ENCODE peak calls at places on chromosomes 13 and 19, in eight cellular contexts. A, G, U, Q, P, C, V and W are unnamed samples. For H3K27me3, the result is how much of the 10 kb centered on the place peaks cover.

GRCh38 chr19:3981373-3981735 is 3.9 kb downstream of the EEF2 start:
- DNase-seq in A (no peak), G (no peak), U (no peak), Q (no peak), P (peak), C (no peak), V (no peak), W (no peak)

GRCh38 chr19:48635966-48636858 is 967 bp downstream of the DBP start:
- DNase-seq in A (no peak), G (peak), U (no peak), Q (no peak), P (no peak), C (no peak), V (no peak), W (no peak)

GRCh38 chr13:47213057-47213456 is 316.2 kb upstream of the HTR2A start:
- DNase-seq in A (no peak), G (no peak), U (no peak), Q (no peak), P (no peak), C (no peak), V (peak), W (no peak)

GRCh38 chr13:98083507-98083906 is 59.4 kb upstream of the FARP1 start:
- DNase-seq in A (no peak), G (no peak), U (no peak), Q (no peak), P (no peak), C (no peak), V (peak), W (no peak)

GRCh38 chr19:7515471-7516226 is at the start of gene ZNF358:
- DNase-seq in A (peak), G (no peak), U (peak), Q (no peak), P (peak), C (peak), V (peak), W (no peak)

GRCh38 chr13:105972811-105973590 is 562.5 kb downstream of the EFNB2 start:
- DNase-seq in A (no peak), G (no peak), U (no peak), Q (no peak), P (no peak), C (no peak), V (no peak), W (no peak)

GRCh38 chr13:77698211-77699058 is 948 bp downstream of the SLAIN1 start:
- DNase-seq in A (no peak), G (no peak), U (peak), Q (peak), P (no peak), C (peak), V (no peak), W (no peak)

GRCh38 chr19:4730740-4731171 is 7.1 kb upstream of the DPP9 start:
- DNase-seq in A (no peak), G (no peak), U (peak), Q (peak), P (no peak), C (no peak), V (no peak), W (peak)

GRCh38 chr19:58559275-58560006 is 1.0 kb upstream of the UBE2M start:
- DNase-seq in A (peak), G (no peak), U (peak), Q (no peak), P (peak), C (peak), V (peak), W (peak)

GRCh38 chr19:6402834-6403608 is 10.1 kb upstream of the GTF2F1 start:
- DNase-seq in A (no peak), G (no peak), U (no peak), Q (no peak), P (no peak), C (peak), V (peak), W (no peak)

GRCh38 chr19:34351382-34351802 is 13.6 kb upstream of the GPI start:
- DNase-seq in A (no peak), G (no peak), U (peak), Q (no peak), P (no peak), C (peak), V (no peak), W (no peak)

GRCh38 chr19:40806385-40807146 is 7.6 kb downstream of the EGLN2 start:
- DNase-seq in A (peak), G (no peak), U (peak), Q (peak), P (peak), C (peak), V (peak), W (peak)

GRCh38 chr13:28707629-28708427 is 10.9 kb downstream of the SLC46A3 start:
- DNase-seq in A (no peak), G (peak), U (no peak), Q (no peak), P (no peak), C (peak), V (peak), W (no peak)

GRCh38 chr19:18633321-18633720 is 3.5 kb upstream of the KLHL26 start:
- DNase-seq in A (no peak), G (no peak), U (no peak), Q (no peak), P (no peak), C (peak), V (no peak), W (no peak)

GRCh38 chr13:48210178-48210577 is 22.8 kb upstream of the ITM2B start:
- DNase-seq in A (no peak), G (peak), U (no peak), Q (no peak), P (no peak), C (no peak), V (peak), W (no peak)

GRCh38 chr13:112703935-112704633 is 14.2 kb downstream of the ATP11A start:
- DNase-seq in A (no peak), G (no peak), U (no peak), Q (no peak), P (no peak), C (no peak), V (no peak), W (no peak)

GRCh38 chr13:48070942-48071341 is 24.0 kb downstream of the MED4 start:
- DNase-seq in A (no peak), G (no peak), U (no peak), Q (no peak), P (no peak), C (no peak), V (no peak), W (no peak)

GRCh38 chr13:113907637-113908617 is 44.1 kb upstream of the GAS6 start:
- DNase-seq in A (no peak), G (no peak), U (no peak), Q (no peak), P (peak), C (no peak), V (peak), W (no peak)

GRCh38 chr19:947090-947706 is 21.4 kb downstream of the ARID3A start:
- DNase-seq in A (no peak), G (no peak), U (no peak), Q (no peak), P (no peak), C (no peak), V (no peak), W (no peak)

GRCh38 chr19:950352-951066 is 24.7 kb downstream of the ARID3A start:
- DNase-seq in A (no peak), G (no peak), U (no peak), Q (no peak), P (no peak), C (no peak), V (no peak), W (no peak)

GRCh38 chr19:945401-946252 is 19.8 kb downstream of the ARID3A start:
- DNase-seq in A (no peak), G (no peak), U (no peak), Q (no peak), P (no peak), C (no peak), V (no peak), W (no peak)

GRCh38 chr19:948842-949496 is 23.1 kb downstream of the ARID3A start:
- DNase-seq in A (no peak), G (no peak), U (no peak), Q (no peak), P (no peak), C (no peak), V (no peak), W (no peak)

DNA sequence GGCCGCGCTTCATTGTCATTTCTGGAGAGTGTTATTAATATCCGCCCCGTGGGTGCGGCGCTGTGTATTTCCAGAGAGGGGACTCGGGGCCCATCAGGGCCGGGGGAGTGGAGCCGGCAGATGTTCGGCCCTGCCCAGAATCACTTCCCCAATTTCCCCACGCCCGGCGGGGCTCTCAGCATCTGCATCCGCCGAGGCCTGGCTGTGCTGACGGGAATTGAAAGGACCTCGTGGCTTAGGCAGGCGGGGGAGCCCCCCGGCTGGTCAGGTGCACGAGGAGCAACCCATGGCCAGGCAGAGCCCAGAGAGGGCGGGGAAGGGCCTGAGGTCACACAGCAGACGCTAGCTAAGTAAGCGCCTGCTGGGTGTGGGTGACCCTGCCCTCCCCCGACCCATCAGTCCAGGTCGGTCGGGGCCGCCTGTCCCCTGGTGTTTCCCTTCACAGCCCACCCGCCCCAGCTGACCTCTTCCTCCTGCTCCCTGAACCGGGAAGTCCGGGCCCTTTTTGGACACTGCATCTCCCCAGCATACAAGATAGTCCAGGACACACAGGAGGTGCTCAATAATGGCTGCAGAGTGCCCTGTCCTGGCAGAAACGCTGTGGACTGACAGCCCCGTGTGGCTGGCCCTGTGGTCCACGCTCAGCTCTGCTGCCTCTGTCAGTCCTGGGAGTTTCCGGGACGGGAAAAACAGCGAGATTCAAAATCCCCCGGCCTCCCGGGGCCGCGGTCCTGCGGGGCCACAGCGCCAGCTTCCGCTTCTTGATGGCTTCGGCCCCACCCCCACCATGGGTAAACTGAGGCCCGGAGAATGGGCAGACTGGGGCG is 22.1 kb downstream of the ARID3A start:
- DNase-seq in A (peak), G (no peak), U (no peak), Q (no peak), P (no peak), C (peak), V (no peak), W (no peak)
- H3K4me3 ChIP-seq in A (no peak), G (no peak), U (no peak), Q (no peak), P (no peak), C (no peak), V (no peak), W (no peak)

GRCh38 chr13:33554919-33555791 is 262.8 kb upstream of the RFC3 start:
- DNase-seq in A (no peak), G (no peak), U (no peak), Q (no peak), P (no peak), C (no peak), V (no peak), W (no peak)
- H3K27ac ChIP-seq in A (no peak), G (no peak), U (no peak), Q (no peak), P (no peak), C (no peak), V (no peak), W (no peak)

GRCh38 chr19:51026554-51026831 is at the start of gene KLK11:
- DNase-seq in A (no peak), G (peak), U (no peak), Q (no peak), P (no peak), C (peak), V (no peak), W (no peak)
- H3K27me3 ChIP-seq in A (under half), G (under half), U (under half), Q (under half), P (under half), C (under half), V (under half), W (under half)

GRCh38 chr13:20960663-20961309 is 58.2 kb upstream of the XPO4 start:
- DNase-seq in A (no peak), G (no peak), U (no peak), Q (no peak), P (no peak), C (no peak), V (no peak), W (no peak)
- H3K4me3 ChIP-seq in A (no peak), G (no peak), U (no peak), Q (no peak), P (no peak), C (no peak), V (no peak), W (no peak)

GRCh38 chr19:50300051-50300450 is 29.1 kb downstream of the KCNC3 start:
- DNase-seq in A (no peak), G (no peak), U (no peak), Q (no peak), P (no peak), C (no peak), V (no peak), W (no peak)
- H3K27ac ChIP-seq in A (no peak), G (no peak), U (no peak), Q (no peak), P (no peak), C (no peak), V (no peak), W (no peak)

GRCh38 chr19:47433121-47433520 is 13.8 kb upstream of the MEIS3 start:
- DNase-seq in A (no peak), G (no peak), U (no peak), Q (no peak), P (no peak), C (no peak), V (no peak), W (no peak)
- H3K27me3 ChIP-seq in A (half or more), G (under half), U (under half), Q (under half), P (under half), C (under half), V (under half), W (under half)

GRCh38 chr13:102401305-102401704 is 543 bp downstream of the FGF14 start:
- DNase-seq in A (no peak), G (no peak), U (no peak), Q (no peak), P (no peak), C (no peak), V (peak), W (no peak)
- H3K4me3 ChIP-seq in A (peak), G (no peak), U (no peak), Q (no peak), P (peak), C (peak), V (peak), W (no peak)

DNA sequence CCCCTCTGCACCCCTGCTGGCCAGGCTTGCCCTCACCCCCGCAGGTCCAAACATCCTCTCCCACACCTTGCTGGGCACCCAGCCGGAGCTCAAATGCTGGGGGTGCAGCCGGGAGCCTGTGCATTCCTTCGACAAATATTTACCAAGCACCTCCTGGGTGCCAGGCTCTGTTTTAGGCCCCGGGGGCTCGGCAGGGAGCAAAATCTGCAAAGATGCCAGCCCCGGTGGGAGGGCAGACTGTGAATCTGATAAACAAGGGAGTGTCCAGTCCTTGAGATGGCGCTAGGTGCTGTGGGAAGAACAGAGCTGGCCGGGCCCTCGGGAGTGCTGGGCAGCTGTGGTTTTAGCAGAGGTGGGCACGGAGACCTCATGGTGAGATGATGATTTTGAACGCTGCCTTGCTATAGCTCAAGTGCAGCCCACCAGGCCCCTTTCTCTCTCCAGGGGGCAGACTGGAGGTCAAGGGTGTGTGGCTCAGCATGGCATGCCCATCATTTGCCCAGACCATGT is 10.6 kb downstream of the NFIX start:
- DNase-seq in A (no peak), G (no peak), U (no peak), Q (no peak), P (no peak), C (no peak), V (no peak), W (no peak)
- H3K27ac ChIP-seq in A (peak), G (no peak), U (no peak), Q (no peak), P (peak), C (no peak), V (no peak), W (no peak)

DNA sequence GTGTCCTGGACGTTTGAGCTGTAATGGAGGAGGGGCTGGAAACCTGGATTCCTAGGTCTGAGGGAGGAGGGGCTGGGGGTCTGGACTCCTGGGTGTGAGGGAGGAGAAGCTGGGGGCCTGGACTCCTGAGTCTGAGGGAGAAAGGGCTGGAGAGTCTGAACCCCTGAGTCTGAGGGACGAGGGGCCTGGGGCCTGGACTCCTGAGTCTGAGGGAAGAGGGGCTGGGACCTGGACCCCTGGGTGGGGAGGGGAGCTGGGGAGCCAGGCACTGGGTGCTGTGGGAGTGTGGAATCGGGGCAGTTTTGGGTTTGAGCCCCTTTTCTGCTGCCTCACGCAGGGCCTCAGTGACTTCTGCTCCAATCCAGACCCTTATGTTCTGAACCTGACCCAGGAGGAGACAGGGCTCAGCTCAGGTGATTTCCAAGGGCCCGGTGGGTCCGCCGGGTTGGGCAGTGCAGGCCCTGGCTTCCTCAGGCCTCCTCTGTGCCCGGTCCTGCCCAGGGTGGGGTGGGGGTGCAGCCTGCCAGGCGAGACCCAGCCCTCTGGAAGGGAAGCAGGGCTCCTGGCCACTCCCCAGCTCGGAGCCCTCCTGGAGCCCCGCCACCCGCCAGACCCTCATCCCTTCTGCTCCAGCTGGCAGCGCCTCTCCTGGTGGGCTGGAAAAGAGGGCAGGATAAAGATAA is 14.4 kb downstream of the TTYH1 start:
- DNase-seq in A (no peak), G (no peak), U (no peak), Q (no peak), P (no peak), C (no peak), V (no peak), W (no peak)
- H3K27me3 ChIP-seq in A (under half), G (under half), U (under half), Q (under half), P (under half), C (under half), V (under half), W (under half)

DNA sequence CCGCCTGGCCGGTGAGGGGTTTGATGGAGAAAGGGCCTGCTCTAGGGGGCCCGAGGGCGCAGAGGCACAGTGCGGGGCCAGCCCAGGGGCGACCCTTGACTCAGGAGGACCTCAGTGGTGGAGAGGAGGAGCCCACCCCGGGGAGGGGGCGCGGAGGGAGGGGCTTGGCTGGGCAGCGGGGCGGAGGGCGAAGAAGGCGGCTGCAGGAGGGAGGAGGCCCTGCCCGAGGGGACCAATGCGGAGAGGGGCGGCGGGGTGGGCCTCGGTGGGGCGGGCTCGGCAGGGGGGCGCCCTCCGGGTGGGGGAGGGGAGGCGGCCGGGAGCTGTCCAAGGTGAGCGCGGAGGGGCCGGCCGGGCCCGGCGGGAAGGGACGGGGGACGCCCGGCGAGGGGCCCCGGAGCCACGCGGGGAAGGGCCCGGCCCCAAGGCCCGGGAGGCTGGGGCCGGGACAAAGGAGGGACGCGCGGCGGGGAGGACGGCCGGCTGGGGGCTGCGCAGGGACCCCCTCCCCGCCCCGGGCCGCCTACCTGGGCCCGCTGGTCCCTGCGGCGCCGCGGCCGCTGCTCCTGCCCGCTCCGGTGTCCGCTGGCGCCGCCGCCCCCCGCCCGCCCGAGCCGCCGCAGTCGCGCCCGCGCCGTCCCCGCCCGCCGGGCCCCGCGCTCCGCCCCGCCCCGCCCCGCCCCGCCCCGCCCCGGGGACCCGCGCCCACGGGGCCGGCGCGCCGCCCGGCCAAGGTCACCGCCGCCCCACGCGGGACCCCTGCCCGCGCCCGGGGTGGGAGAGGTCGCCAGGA is at the start of gene DIRAS1:
- DNase-seq in A (no peak), G (no peak), U (no peak), Q (no peak), P (no peak), C (no peak), V (no peak), W (no peak)
- H3K4me3 ChIP-seq in A (peak), G (no peak), U (no peak), Q (no peak), P (peak), C (peak), V (no peak), W (peak)